ENCODE peak calls at places on chromosome 19, in four cellular contexts. B is GM23338, V is K562, C is A549. Y is an unnamed sample. For H3K4me1, the result is how much of the 10 kb centered on the place peaks cover.

GRCh38 chr19:58212336-58213074 is 16.2 kb upstream of the ZNF544 start:
- DNase-seq in B (no peak), V (no peak), C (no peak), Y (no peak)

GRCh38 chr19:17616961-17617806 is 61.7 kb downstream of the COLGALT1 start:
- DNase-seq in B (peak), V (peak), C (peak), Y (peak)

GRCh38 chr19:408441-409005 is 424 bp downstream of the C2CD4C start:
- DNase-seq in B (no peak), V (no peak), C (no peak), Y (no peak)

GRCh38 chr19:17754634-17755532 is 3.6 kb downstream of the FCHO1 start:
- DNase-seq in B (no peak), V (no peak), C (no peak), Y (no peak)

GRCh38 chr19:39813264-39813998 is 20.5 kb downstream of the DYRK1B start:
- DNase-seq in B (no peak), V (no peak), C (no peak), Y (no peak)

GRCh38 chr19:10797541-10798256 is 38.3 kb downstream of the TMED1 start:
- DNase-seq in B (no peak), V (no peak), C (no peak), Y (no peak)

GRCh38 chr19:18023596-18024212 is 15.7 kb downstream of the ARRDC2 start:
- DNase-seq in B (no peak), V (no peak), C (no peak), Y (no peak)

GRCh38 chr19:34598217-34599155 is 78.5 kb downstream of the SCGB2B2 start:
- DNase-seq in B (no peak), V (no peak), C (no peak), Y (no peak)

GRCh38 chr19:1237754-1238372 is at the start of gene CBARP:
- DNase-seq in B (no peak), V (peak), C (no peak), Y (no peak)

GRCh38 chr19:47509973-47510372 is 4.9 kb downstream of the NAPA start:
- DNase-seq in B (no peak), V (no peak), C (no peak), Y (no peak)

GRCh38 chr19:42074513-42075363 is 1.2 kb upstream of the ZNF574 start:
- DNase-seq in B (peak), V (peak), C (peak), Y (no peak)

GRCh38 chr19:42075364-42075615 is 676 bp upstream of the ZNF574 start:
- DNase-seq in B (no peak), V (no peak), C (no peak), Y (no peak)

GRCh38 chr19:42078058-42078457 is 2.1 kb downstream of the ZNF574 start:
- DNase-seq in B (no peak), V (no peak), C (no peak), Y (no peak)

GRCh38 chr19:42076375-42076944 is 494 bp downstream of the ZNF574 start:
- DNase-seq in B (peak), V (no peak), C (peak), Y (no peak)

GRCh38 chr19:42075616-42076374 is at the start of gene ZNF574:
- DNase-seq in B (peak), V (peak), C (peak), Y (peak)
- TF ChIP-seq REST in B (no peak), V (peak), C (no peak), Y (no peak)

DNA sequence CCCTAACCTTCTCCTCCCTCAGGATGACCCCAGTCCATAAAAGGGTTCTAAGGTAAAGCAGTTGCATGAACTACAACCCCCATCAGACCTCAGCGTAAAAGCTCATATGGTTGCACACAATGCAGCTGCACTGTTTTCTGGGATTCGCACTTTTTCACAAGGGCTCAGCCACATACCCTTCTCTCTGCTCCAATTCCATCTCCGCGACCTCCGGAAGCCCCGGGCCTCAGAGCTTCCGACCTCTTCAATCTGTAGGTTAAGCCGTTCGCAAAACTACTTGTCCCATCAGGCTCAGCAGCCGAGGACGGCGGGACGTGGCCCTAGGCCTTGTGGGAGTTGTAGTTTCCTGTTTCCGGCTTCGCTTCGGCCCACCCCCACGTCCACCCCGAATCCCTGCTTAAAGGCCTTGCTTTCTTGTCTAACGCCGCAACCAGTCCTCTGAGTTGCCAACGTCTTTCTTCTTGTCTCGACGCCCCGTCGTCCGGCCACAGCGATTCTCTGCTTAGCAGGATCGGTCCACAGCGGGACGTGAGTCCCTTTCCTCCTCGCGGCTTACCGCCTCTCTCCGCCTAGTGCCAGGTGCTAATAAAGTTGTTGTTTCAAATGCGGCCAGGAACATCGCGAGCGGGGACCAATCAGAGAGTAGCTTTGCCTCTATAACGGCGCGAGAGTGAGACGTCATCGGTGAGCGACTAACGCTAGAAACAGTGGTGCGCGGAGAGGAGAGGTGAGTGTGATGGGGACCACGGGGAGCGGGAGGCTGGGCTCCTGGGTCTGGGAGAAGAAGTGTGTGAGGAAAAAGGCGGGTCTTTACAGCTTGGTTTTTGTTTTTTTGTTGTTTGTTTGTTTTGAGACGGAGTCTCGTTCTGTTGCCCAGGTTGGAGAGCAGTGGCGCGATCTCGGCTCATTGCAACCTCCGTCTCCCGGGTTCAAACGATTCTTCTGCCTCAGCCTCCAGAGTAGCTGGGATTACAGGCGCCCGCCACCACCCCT is at the start of the genes PRPF31 and TFPT:
- DNase-seq in B (peak), V (peak), C (peak), Y (peak)
- H3K27ac ChIP-seq in B (no peak), V (peak), C (peak), Y (peak)

GRCh38 chr19:11806354-11807098 is 7.5 kb upstream of the ZNF440 start:
- DNase-seq in B (no peak), V (no peak), C (no peak), Y (no peak)
- H3K4me1 ChIP-seq in B (under half), V (under half), C (under half), Y (under half)

GRCh38 chr19:14496029-14496848 is at the start of gene GIPC1:
- DNase-seq in B (peak), V (peak), C (peak), Y (peak)
- TF ChIP-seq REST in B (no peak), V (peak), C (no peak), Y (peak)

DNA sequence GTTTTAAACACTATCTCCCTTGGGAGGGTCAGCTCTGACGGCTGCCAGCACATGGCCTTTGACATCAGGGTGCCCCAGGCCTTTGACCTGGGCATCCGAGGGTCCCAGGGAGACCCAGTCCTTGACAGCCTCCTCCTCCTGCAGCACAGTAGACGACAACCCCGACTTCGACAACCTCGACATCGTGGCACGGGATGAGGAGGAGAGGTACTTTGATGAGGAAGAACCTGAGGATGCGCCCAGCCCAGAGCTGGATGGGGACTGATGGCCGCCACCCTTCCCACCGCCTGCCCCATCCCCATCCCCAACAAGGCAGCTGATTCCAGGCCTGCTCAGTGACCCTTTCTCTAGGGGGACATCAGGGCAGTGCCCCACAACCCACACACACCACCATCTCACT is 12.5 kb downstream of the CCDC97 start:
- DNase-seq in B (no peak), V (no peak), C (no peak), Y (no peak)
- H3K27ac ChIP-seq in B (peak), V (peak), C (peak), Y (peak)

GRCh38 chr19:13014101-13014920 is 19.0 kb downstream of the NFIX start:
- DNase-seq in B (peak), V (no peak), C (no peak), Y (no peak)
- H3K4me1 ChIP-seq in B (half or more), V (half or more), C (under half), Y (half or more)

GRCh38 chr19:52139291-52140076 is at the start of gene ZNF616:
- DNase-seq in B (peak), V (peak), C (peak), Y (peak)
- TF ChIP-seq REST in B (no peak), V (no peak), C (no peak), Y (no peak)

GRCh38 chr19:45955905-45956608 is 17.6 kb downstream of the NOVA2 start:
- DNase-seq in B (no peak), V (no peak), C (no peak), Y (no peak)
- H3K27ac ChIP-seq in B (no peak), V (no peak), C (peak), Y (no peak)

DNA sequence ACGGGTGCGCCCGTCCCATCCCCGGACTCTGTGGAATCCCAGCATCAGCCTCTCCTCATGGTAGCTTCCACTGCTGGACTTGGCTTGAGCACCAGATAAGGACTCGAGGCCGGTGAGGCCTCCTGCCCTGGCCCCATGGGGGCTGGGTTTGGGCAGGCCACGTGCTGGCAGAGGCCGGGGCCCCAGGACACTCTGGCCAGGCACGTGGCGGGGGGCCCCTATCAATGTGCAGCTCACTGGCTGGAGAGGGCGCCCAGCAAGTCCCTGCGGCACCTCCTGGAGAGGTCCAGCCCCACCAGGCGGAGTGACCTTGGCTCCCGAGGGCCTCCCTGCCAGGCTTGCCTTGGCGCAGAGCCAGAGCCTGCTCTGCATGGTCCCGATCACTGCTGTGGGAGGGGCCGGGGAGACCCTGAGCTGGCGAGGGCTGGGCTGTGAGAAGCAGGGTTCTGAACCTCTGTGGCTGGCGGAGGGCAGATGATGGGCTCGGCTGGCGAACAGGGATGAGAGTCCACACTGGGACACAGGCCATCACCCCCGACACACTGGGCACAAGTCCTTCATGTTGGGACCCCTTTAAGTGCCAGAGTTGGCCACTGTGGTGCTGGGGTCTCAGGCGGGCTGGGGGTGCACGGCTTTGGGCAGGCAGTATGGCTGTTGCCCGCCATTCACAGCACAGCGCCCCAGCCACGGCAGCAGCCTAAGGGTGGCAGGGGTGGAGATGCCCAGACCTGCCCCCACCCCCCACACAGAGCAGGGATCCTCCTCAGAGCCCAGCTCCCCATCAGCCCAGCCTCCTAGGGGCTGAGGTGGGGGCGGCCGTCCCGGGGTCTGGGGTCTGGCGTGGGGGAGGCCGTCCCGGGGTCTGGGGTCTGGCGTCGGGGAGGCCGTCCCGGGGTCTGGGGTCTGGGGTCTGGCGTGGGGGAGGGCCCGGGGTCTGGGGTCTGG is 19.1 kb downstream of the CEBPG start:
- DNase-seq in B (no peak), V (no peak), C (no peak), Y (no peak)
- H3K4me1 ChIP-seq in B (under half), V (half or more), C (under half), Y (under half)

GRCh38 chr19:19039901-19040300 is 6.5 kb downstream of the ARMC6 start:
- DNase-seq in B (no peak), V (no peak), C (no peak), Y (no peak)

GRCh38 chr19:19043481-19043880 is 10.1 kb downstream of the ARMC6 start:
- DNase-seq in B (no peak), V (no peak), C (no peak), Y (no peak)

GRCh38 chr19:19043881-19044280 is 10.5 kb downstream of the ARMC6 start:
- DNase-seq in B (no peak), V (no peak), C (no peak), Y (no peak)

GRCh38 chr19:19042732-19043274 is 9.4 kb downstream of the ARMC6 start:
- DNase-seq in B (no peak), V (no peak), C (no peak), Y (no peak)

GRCh38 chr19:19040417-19040816 is 7.0 kb downstream of the ARMC6 start:
- DNase-seq in B (no peak), V (no peak), C (no peak), Y (no peak)
- TF ChIP-seq REST in B (no peak), V (no peak), C (no peak), Y (no peak)

Y was measured in Panc1.